ENCODE peak calls at places on chromosomes 6 and 20, in eight cellular contexts. V is HTR-8/SVneo, U is NCI-H1105, W is HT1080, A is Kasumi-1, N is occipital lobe, P is BJ, B is skeletal muscle cell. J is an unnamed sample.

GRCh38 chr6:3414704-3415453 is 42.0 kb downstream of the SLC22A23 start:
- DNase-seq in V (no peak), U (no peak), W (peak), A (no peak), N (no peak), P (no peak), B (peak), J (peak)

GRCh38 chr6:52929321-52930164 is 20.0 kb upstream of the GSTA3 start:
- DNase-seq in V (peak), U (no peak), W (peak), A (no peak), N (no peak), P (peak), B (peak), J (no peak)

GRCh38 chr6:123091896-123092271 is 95.8 kb downstream of the CLVS2 start:
- DNase-seq in V (no peak), U (no peak), W (no peak), A (no peak), N (no peak), P (no peak), B (no peak), J (no peak)

GRCh38 chr6:114376611-114377206 is 33.9 kb upstream of the HS3ST5 start:
- DNase-seq in V (no peak), U (no peak), W (no peak), A (no peak), N (no peak), P (no peak), B (no peak), J (no peak)

GRCh38 chr6:130825772-130826441 is 1.3 kb upstream of the SMLR1 start:
- DNase-seq in V (no peak), U (no peak), W (no peak), A (no peak), N (no peak), P (no peak), B (no peak), J (no peak)

GRCh38 chr6:69795469-69796080 is 1.2 kb downstream of the LMBRD1 start:
- DNase-seq in V (no peak), U (no peak), W (no peak), A (peak), N (no peak), P (no peak), B (no peak), J (no peak)

GRCh38 chr6:25250878-25251277 is 28.3 kb upstream of the CARMIL1 start:
- DNase-seq in V (no peak), U (no peak), W (peak), A (no peak), N (no peak), P (no peak), B (no peak), J (no peak)

GRCh38 chr6:87393026-87393622 is 14.6 kb upstream of the CFAP206 start:
- DNase-seq in V (peak), U (peak), W (peak), A (peak), N (peak), P (peak), B (peak), J (no peak)

GRCh38 chr20:33677991-33678431 is 3.8 kb upstream of the NECAB3 start:
- DNase-seq in V (no peak), U (no peak), W (no peak), A (no peak), N (no peak), P (no peak), B (no peak), J (no peak)

GRCh38 chr6:13725570-13725969 is 13.9 kb upstream of the RANBP9 start:
- DNase-seq in V (no peak), U (no peak), W (peak), A (no peak), N (no peak), P (no peak), B (no peak), J (peak)